ENCODE peak calls at places on chromosome 22, in ten cellular contexts. R is OCI-LY7; H is sigmoid colon; D is MM.1S; L is activated CD4-positive, alpha-beta T cell treated with anti-CD3 and anti-CD28 coated beads for 48 hours; F is heart left ventricle; K is activated T-cell treated with anti-CD3 and anti-CD28 coated beads, Interleukin-2, amount 50 U/mL, for 72 hours; M is HFF-Myc; X is non-pigmented ciliary epithelial cell; I is fibroblast of mammary gland. J is an unnamed sample.

GRCh38 chr22:17096095-17096494 is 11.3 kb downstream of the IL17RA start:
- DNase-seq in F (no peak), L (no peak), H (peak), D (no peak), R (no peak), M (no peak), K (no peak), X (no peak), I (no peak), J (peak)

GRCh38 chr22:50261615-50262459 is at the start of gene MAPK12:
- DNase-seq in X (no peak), D (peak), F (peak), M (no peak), R (peak), K (no peak), L (no peak), H (no peak), I (peak), J (no peak)

GRCh38 chr22:20412474-20413216 is 18.7 kb downstream of the ZNF74 start:
- DNase-seq in D (no peak), F (no peak), M (no peak), R (no peak), I (no peak), H (peak), K (no peak), X (no peak), L (no peak), J (peak)

GRCh38 chr22:23243006-23243573 is 62.8 kb downstream of the BCR start:
- DNase-seq in K (peak), L (peak), R (no peak), H (no peak), I (no peak), F (no peak), X (no peak), D (no peak), M (no peak), J (no peak)

GRCh38 chr22:29716814-29717213 is 3.0 kb upstream of the CABP7 start:
- DNase-seq in L (peak), R (peak), K (peak), F (peak), M (peak), I (peak), X (peak), H (no peak), D (peak), J (no peak)

GRCh38 chr22:50525104-50525958 is at the start of gene SCO2:
- DNase-seq in K (peak), F (peak), M (peak), H (peak), L (peak), R (peak), I (peak), D (peak), X (peak), J (peak)

GRCh38 chr22:41048791-41049717 is 43.3 kb upstream of the EP300 start:
- DNase-seq in I (peak), R (no peak), K (no peak), D (no peak), H (peak), M (peak), L (no peak), F (peak), X (peak), J (no peak)

GRCh38 chr22:42696331-42696967 is 24.2 kb downstream of the A4GALT start:
- DNase-seq in K (no peak), X (no peak), F (no peak), M (no peak), I (no peak), H (no peak), L (no peak), D (no peak), R (peak), J (no peak)

GRCh38 chr22:42897960-42898359 is 40.9 kb upstream of the ARFGAP3 start:
- DNase-seq in I (no peak), X (no peak), F (no peak), H (no peak), K (no peak), R (no peak), D (no peak), M (no peak), L (no peak), J (no peak)

GRCh38 chr22:41876275-41876674 is 38.6 kb downstream of the SHISA8 start:
- DNase-seq in M (no peak), F (no peak), K (no peak), I (peak), R (no peak), D (no peak), H (no peak), L (no peak), X (no peak), J (no peak)

GRCh38 chr22:20159088-20159487 is 8.2 kb upstream of the CCDC188 start:
- DNase-seq in L (no peak), K (no peak), R (no peak), X (no peak), F (no peak), D (no peak), I (no peak), H (no peak), M (no peak), J (no peak)